ENCODE peak calls at places on chromosomes 11 and 22, in eight cellular contexts. One of them, this sample, is unnamed.
A peak's percentile ranks its signal among the peaks of the same experiment; 100 is the strongest.

GRCh38 chr22:50696799-50697561 is 24.4 kb downstream of the SHANK3 start:
- DNase-seq in AG04449: no peak
- DNase-seq in PC-9: peak; percentile 27
- DNase-seq in nephron progenitor cell: peak; percentile 76
- DNase-seq in fibroblast of lung: no peak
- DNase-seq in GM13977: no peak
- DNase-seq in body of pancreas: no peak
- DNase-seq in lower leg skin: no peak
- DNase-seq in this sample: peak; percentile 41

GRCh38 chr11:116311141-116311540 is 461.6 kb downstream of the BUD13 start:
- DNase-seq in AG04449: no peak
- DNase-seq in PC-9: no peak
- DNase-seq in nephron progenitor cell: no peak
- DNase-seq in fibroblast of lung: no peak
- DNase-seq in GM13977: no peak
- DNase-seq in body of pancreas: no peak
- DNase-seq in lower leg skin: no peak
- DNase-seq in this sample: no peak

GRCh38 chr11:81197396-81197795 is 1536.3 kb downstream of the FAM181B start:
- DNase-seq in AG04449: no peak
- DNase-seq in PC-9: no peak
- DNase-seq in nephron progenitor cell: no peak
- DNase-seq in fibroblast of lung: no peak
- DNase-seq in GM13977: no peak
- DNase-seq in body of pancreas: no peak
- DNase-seq in lower leg skin: no peak
- DNase-seq in this sample: no peak

GRCh38 chr11:34890812-34891211 is 25.4 kb downstream of the APIP start:
- DNase-seq in AG04449: no peak
- DNase-seq in PC-9: no peak
- DNase-seq in nephron progenitor cell: no peak
- DNase-seq in fibroblast of lung: peak; percentile 42
- DNase-seq in GM13977: peak; percentile 16
- DNase-seq in body of pancreas: no peak
- DNase-seq in lower leg skin: no peak
- DNase-seq in this sample: no peak

GRCh38 chr22:45376703-45377102 is 36.7 kb downstream of the SMC1B start:
- DNase-seq in AG04449: no peak
- DNase-seq in PC-9: no peak
- DNase-seq in nephron progenitor cell: no peak
- DNase-seq in fibroblast of lung: no peak
- DNase-seq in GM13977: no peak
- DNase-seq in body of pancreas: peak; percentile 49
- DNase-seq in lower leg skin: peak; percentile 25
- DNase-seq in this sample: no peak

GRCh38 chr11:134425816-134426536 is 13.9 kb upstream of the B3GAT1 start:
- DNase-seq in AG04449: no peak
- DNase-seq in PC-9: no peak
- DNase-seq in nephron progenitor cell: no peak
- DNase-seq in fibroblast of lung: no peak
- DNase-seq in GM13977: no peak
- DNase-seq in body of pancreas: no peak
- DNase-seq in lower leg skin: no peak
- DNase-seq in this sample: no peak

GRCh38 chr11:80297808-80298460 is 857.1 kb upstream of the TENM4 start:
- DNase-seq in AG04449: peak; percentile 34
- DNase-seq in PC-9: peak; percentile 51
- DNase-seq in nephron progenitor cell: no peak
- DNase-seq in fibroblast of lung: peak; percentile 77
- DNase-seq in GM13977: no peak
- DNase-seq in body of pancreas: no peak
- DNase-seq in lower leg skin: no peak
- DNase-seq in this sample: no peak

GRCh38 chr11:119158467-119158866 is 9.6 kb downstream of the ABCG4 start:
- DNase-seq in AG04449: no peak
- DNase-seq in PC-9: no peak
- DNase-seq in nephron progenitor cell: no peak
- DNase-seq in fibroblast of lung: no peak
- DNase-seq in GM13977: no peak
- DNase-seq in body of pancreas: no peak
- DNase-seq in lower leg skin: no peak
- DNase-seq in this sample: no peak

GRCh38 chr11:105915036-105915435 is 107.0 kb downstream of the MSANTD4 start:
- DNase-seq in AG04449: no peak
- DNase-seq in PC-9: no peak
- DNase-seq in nephron progenitor cell: no peak
- DNase-seq in fibroblast of lung: no peak
- DNase-seq in GM13977: no peak
- DNase-seq in body of pancreas: no peak
- DNase-seq in lower leg skin: no peak
- DNase-seq in this sample: no peak

GRCh38 chr11:111406589-111406988 is 27.5 kb upstream of the POU2AF1 start:
- DNase-seq in AG04449: no peak
- DNase-seq in PC-9: no peak
- DNase-seq in nephron progenitor cell: no peak
- DNase-seq in fibroblast of lung: peak; percentile 26
- DNase-seq in GM13977: no peak
- DNase-seq in body of pancreas: no peak
- DNase-seq in lower leg skin: no peak
- DNase-seq in this sample: no peak

GRCh38 chr11:67998150-67999045 is 5.5 kb downstream of the UNC93B1 start:
- DNase-seq in AG04449: no peak
- DNase-seq in PC-9: no peak
- DNase-seq in nephron progenitor cell: no peak
- DNase-seq in fibroblast of lung: no peak
- DNase-seq in GM13977: no peak
- DNase-seq in body of pancreas: no peak
- DNase-seq in lower leg skin: no peak
- DNase-seq in this sample: no peak

GRCh38 chr11:47111318-47111804 is 65.3 kb downstream of the ARFGAP2 start:
- DNase-seq in AG04449: no peak
- DNase-seq in PC-9: no peak
- DNase-seq in nephron progenitor cell: no peak
- DNase-seq in fibroblast of lung: no peak
- DNase-seq in GM13977: peak; percentile 64
- DNase-seq in body of pancreas: no peak
- DNase-seq in lower leg skin: no peak
- DNase-seq in this sample: no peak

GRCh38 chr22:18120941-18121340 is 10.3 kb downstream of the TUBA8 start:
- DNase-seq in AG04449: no peak
- DNase-seq in PC-9: no peak
- DNase-seq in nephron progenitor cell: no peak
- DNase-seq in fibroblast of lung: no peak
- DNase-seq in GM13977: no peak
- DNase-seq in body of pancreas: no peak
- DNase-seq in lower leg skin: no peak
- DNase-seq in this sample: no peak

GRCh38 chr11:88012456-88012855 is 162.8 kb downstream of the RAB38 start:
- DNase-seq in AG04449: no peak
- DNase-seq in PC-9: no peak
- DNase-seq in nephron progenitor cell: no peak
- DNase-seq in fibroblast of lung: no peak
- DNase-seq in GM13977: no peak
- DNase-seq in body of pancreas: no peak
- DNase-seq in lower leg skin: no peak
- DNase-seq in this sample: no peak

GRCh38 chr11:128806496-128807261 is 60.4 kb downstream of the KCNJ1 start:
- DNase-seq in AG04449: no peak
- DNase-seq in PC-9: no peak
- DNase-seq in nephron progenitor cell: no peak
- DNase-seq in fibroblast of lung: peak; percentile 82
- DNase-seq in GM13977: no peak
- DNase-seq in body of pancreas: no peak
- DNase-seq in lower leg skin: no peak
- DNase-seq in this sample: no peak

GRCh38 chr11:128804481-128804880 is 62.6 kb downstream of the KCNJ1 start:
- DNase-seq in AG04449: no peak
- DNase-seq in PC-9: no peak
- DNase-seq in nephron progenitor cell: no peak
- DNase-seq in fibroblast of lung: peak; percentile 71
- DNase-seq in GM13977: no peak
- DNase-seq in body of pancreas: no peak
- DNase-seq in lower leg skin: no peak
- DNase-seq in this sample: no peak

GRCh38 chr11:128800871-128801417 is 66.2 kb downstream of the KCNJ1 start:
- DNase-seq in AG04449: no peak
- DNase-seq in PC-9: no peak
- DNase-seq in nephron progenitor cell: no peak
- DNase-seq in fibroblast of lung: no peak
- DNase-seq in GM13977: no peak
- DNase-seq in body of pancreas: no peak
- DNase-seq in lower leg skin: no peak
- DNase-seq in this sample: no peak

GRCh38 chr11:128803440-128803839 is 63.7 kb downstream of the KCNJ1 start:
- DNase-seq in AG04449: no peak
- DNase-seq in PC-9: no peak
- DNase-seq in nephron progenitor cell: no peak
- DNase-seq in fibroblast of lung: no peak
- DNase-seq in GM13977: no peak
- DNase-seq in body of pancreas: no peak
- DNase-seq in lower leg skin: no peak
- DNase-seq in this sample: no peak

DNA sequence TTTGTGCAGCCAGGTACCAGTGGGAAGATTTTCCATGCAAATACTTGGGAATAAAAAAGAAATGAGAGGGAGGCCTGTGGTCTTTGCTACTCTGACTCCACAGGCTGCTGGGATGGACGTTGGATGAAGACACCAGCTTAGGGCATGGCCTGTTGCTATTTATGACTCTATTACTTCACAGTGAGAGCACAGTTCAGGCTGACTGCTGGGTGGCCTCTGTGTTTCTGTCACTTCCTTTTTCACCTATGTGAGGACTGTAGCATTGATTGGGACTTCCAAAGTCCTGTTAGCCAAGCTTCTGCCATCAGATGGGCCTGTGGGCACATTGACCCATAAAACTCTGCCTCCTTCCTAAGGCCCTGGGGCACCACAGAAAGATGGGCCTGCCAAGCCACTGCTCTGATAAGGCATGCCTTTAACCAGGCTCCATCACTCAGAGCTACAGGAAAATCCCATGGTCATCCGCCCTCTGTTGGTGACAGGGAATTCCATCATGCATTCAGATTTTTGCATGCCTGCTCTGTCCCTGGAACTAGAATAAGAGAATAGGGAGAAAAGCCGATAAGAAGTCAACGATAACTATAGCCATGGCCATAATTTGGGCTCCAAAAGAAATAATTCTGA is 64.6 kb downstream of the KCNJ1 start:
- DNase-seq in AG04449: no peak
- DNase-seq in PC-9: peak; percentile 15
- DNase-seq in nephron progenitor cell: peak; percentile 27
- DNase-seq in fibroblast of lung: no peak
- DNase-seq in GM13977: no peak
- DNase-seq in body of pancreas: peak; percentile 29
- DNase-seq in lower leg skin: no peak
- DNase-seq in this sample: peak; percentile 22
- TF ChIP-seq CTCF in AG04449: peak; percentile 47
- TF ChIP-seq CTCF in PC-9: peak; percentile 57
- TF ChIP-seq CTCF in nephron progenitor cell: peak; percentile 61
- TF ChIP-seq CTCF in fibroblast of lung: peak; percentile 53
- TF ChIP-seq CTCF in GM13977: peak; percentile 21
- TF ChIP-seq CTCF in body of pancreas: peak; percentile 61
- TF ChIP-seq CTCF in lower leg skin: no peak
- TF ChIP-seq CTCF in this sample: no peak

GRCh38 chr11:122850076-122850631 is 11.9 kb downstream of the CRTAM start:
- DNase-seq in AG04449: no peak
- DNase-seq in PC-9: peak; percentile 22
- DNase-seq in nephron progenitor cell: peak; percentile 20
- DNase-seq in fibroblast of lung: peak; percentile 74
- DNase-seq in GM13977: no peak
- DNase-seq in body of pancreas: no peak
- DNase-seq in lower leg skin: no peak
- DNase-seq in this sample: no peak
- TF ChIP-seq CTCF in AG04449: no peak
- TF ChIP-seq CTCF in PC-9: no peak
- TF ChIP-seq CTCF in nephron progenitor cell: no peak
- TF ChIP-seq CTCF in fibroblast of lung: no peak
- TF ChIP-seq CTCF in GM13977: no peak
- TF ChIP-seq CTCF in body of pancreas: no peak
- TF ChIP-seq CTCF in lower leg skin: no peak
- TF ChIP-seq CTCF in this sample: no peak

DNA sequence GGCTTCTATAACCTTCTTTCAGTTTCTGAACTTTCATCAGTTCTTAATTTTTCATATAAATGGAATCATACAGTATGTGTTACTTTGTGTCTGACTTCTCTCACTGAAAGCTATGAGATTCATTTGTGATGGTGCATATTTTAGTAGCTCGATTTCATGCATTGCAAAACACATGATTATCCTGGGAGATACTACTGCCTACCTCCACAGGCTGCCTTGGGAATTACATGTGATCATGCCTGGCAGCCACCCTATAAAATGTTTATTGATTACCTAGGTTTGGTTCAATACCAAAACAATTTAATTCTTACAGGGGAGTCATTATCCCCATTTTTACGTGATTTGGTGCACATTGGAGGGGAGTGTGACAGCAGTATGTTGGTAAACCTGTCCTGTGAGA is 34.1 kb upstream of the PAK1 start:
- DNase-seq in AG04449: no peak
- DNase-seq in PC-9: no peak
- DNase-seq in nephron progenitor cell: no peak
- DNase-seq in fibroblast of lung: no peak
- DNase-seq in GM13977: no peak
- DNase-seq in body of pancreas: no peak
- DNase-seq in lower leg skin: no peak
- DNase-seq in this sample: no peak
- TF ChIP-seq CTCF in AG04449: no peak
- TF ChIP-seq CTCF in PC-9: no peak
- TF ChIP-seq CTCF in nephron progenitor cell: no peak
- TF ChIP-seq CTCF in fibroblast of lung: no peak
- TF ChIP-seq CTCF in GM13977: no peak
- TF ChIP-seq CTCF in body of pancreas: peak; percentile 10
- TF ChIP-seq CTCF in lower leg skin: no peak
- TF ChIP-seq CTCF in this sample: no peak

DNA sequence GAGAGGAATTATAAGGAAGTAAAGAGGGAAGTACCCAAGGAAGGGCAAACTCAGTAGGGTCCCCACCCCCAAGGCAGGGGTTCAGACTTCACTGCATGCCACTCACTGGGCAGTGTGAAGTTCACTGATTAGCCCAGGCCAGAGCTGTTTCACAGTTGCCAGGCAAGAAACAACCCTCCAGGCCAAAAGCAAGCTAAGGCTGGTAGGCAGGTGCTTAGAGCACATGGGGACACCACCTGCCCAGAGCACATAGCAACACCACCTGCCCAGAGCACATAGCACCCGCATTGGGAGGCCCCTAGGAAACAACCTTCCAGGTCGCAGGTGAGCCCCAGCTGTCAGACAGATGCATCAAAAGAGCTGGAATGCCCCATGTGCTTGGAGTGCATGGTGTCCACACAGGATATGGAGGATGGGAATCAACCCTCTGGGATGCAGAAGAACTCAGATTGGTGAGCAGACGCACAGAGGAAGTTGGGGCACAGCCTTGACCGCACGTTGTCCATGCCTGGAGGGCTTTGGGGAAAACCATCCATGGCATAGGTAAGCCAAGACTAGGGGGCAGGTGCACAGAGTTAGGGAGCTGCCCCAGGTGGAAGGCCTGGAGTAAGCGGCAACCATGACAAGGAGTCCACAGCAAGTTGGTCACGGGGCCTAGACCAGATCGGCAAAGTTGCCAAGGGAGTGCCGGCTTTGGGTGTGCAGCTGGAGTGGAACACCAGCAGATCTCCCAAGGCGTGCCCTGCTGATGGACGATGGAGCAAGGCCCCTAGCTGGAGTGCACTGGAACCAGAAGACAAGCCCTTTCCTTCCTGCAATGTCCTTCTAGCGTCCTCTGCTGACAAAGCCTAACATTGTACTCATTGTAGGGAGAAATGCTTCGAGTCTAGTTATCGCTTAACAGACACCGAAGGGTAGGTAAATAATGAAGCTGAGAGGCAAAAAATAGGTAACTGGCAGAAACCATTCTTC is 7.8 kb upstream of the TMEM216 start:
- DNase-seq in AG04449: no peak
- DNase-seq in PC-9: no peak
- DNase-seq in nephron progenitor cell: no peak
- DNase-seq in fibroblast of lung: no peak
- DNase-seq in GM13977: peak; percentile 34
- DNase-seq in body of pancreas: no peak
- DNase-seq in lower leg skin: no peak
- DNase-seq in this sample: no peak
- TF ChIP-seq CTCF in AG04449: peak; percentile 32
- TF ChIP-seq CTCF in PC-9: no peak
- TF ChIP-seq CTCF in nephron progenitor cell: no peak
- TF ChIP-seq CTCF in fibroblast of lung: peak; percentile 43
- TF ChIP-seq CTCF in GM13977: peak; percentile 42
- TF ChIP-seq CTCF in body of pancreas: no peak
- TF ChIP-seq CTCF in lower leg skin: no peak
- TF ChIP-seq CTCF in this sample: no peak